ENCODE peak calls at places on chromosomes 16 and 17, in eight cellular contexts. R, O, U, W, G, H, N and D are unnamed samples.

GRCh38 chr17:6019959-6020358 is 50.2 kb upstream of the WSCD1 start:
- DNase-seq in R (no peak), O (no peak), U (no peak), W (no peak), G (no peak), H (no peak), N (no peak), D (no peak)

GRCh38 chr16:12017583-12017982 is 41.0 kb downstream of the SNX29 start:
- DNase-seq in R (no peak), O (no peak), U (no peak), W (no peak), G (no peak), H (no peak), N (no peak), D (no peak)

GRCh38 chr17:7019839-7020519 is 2.9 kb upstream of the BCL6B start:
- DNase-seq in R (peak; percentile 51), O (no peak), U (no peak), W (peak; percentile 33), G (no peak), H (peak; percentile 65), N (peak; percentile 60), D (no peak)

GRCh38 chr17:45411348-45412105 is 21.1 kb downstream of the ARHGAP27 start:
- DNase-seq in R (no peak), O (no peak), U (no peak), W (no peak), G (no peak), H (no peak), N (no peak), D (no peak)

GRCh38 chr17:67779098-67779672 is 46.1 kb upstream of the BPTF start:
- DNase-seq in R (peak; percentile 37), O (peak; percentile 39), U (peak; percentile 11), W (no peak), G (no peak), H (peak; percentile 24), N (peak; percentile 33), D (peak; percentile 3)

GRCh38 chr17:7841622-7842379 is 7.8 kb downstream of the KDM6B start:
- DNase-seq in R (peak; percentile 92), O (peak; percentile 92), U (peak; percentile 91), W (peak; percentile 92), G (peak; percentile 88), H (peak; percentile 87), N (peak; percentile 92), D (peak; percentile 93)

GRCh38 chr16:28100810-28101532 is 37.5 kb upstream of the GSG1L start:
- DNase-seq in R (no peak), O (no peak), U (no peak), W (no peak), G (no peak), H (no peak), N (no peak), D (no peak)

GRCh38 chr17:44121206-44121605 is 2.2 kb downstream of the HDAC5 start:
- DNase-seq in R (no peak), O (no peak), U (no peak), W (no peak), G (no peak), H (no peak), N (no peak), D (no peak)

GRCh38 chr16:54118846-54119245 is 167.7 kb downstream of the IRX3 start:
- DNase-seq in R (no peak), O (no peak), U (no peak), W (no peak), G (no peak), H (no peak), N (no peak), D (no peak)

GRCh38 chr17:1217030-1217429 is 37.2 kb upstream of the ABR start:
- DNase-seq in R (no peak), O (no peak), U (no peak), W (no peak), G (no peak), H (no peak), N (no peak), D (no peak)

GRCh38 chr17:82495844-82496528 is 23.5 kb upstream of the FOXK2 start:
- DNase-seq in R (no peak), O (no peak), U (no peak), W (no peak), G (no peak), H (no peak), N (no peak), D (no peak)

GRCh38 chr17:44451016-44451415 is 52.2 kb downstream of the GPATCH8 start:
- DNase-seq in R (no peak), O (no peak), U (no peak), W (no peak), G (no peak), H (no peak), N (no peak), D (no peak)

GRCh38 chr16:50313596-50314483 is 47.5 kb downstream of the ADCY7 start:
- DNase-seq in R (peak; percentile 70), O (peak; percentile 89), U (no peak), W (no peak), G (peak; percentile 52), H (peak; percentile 30), N (peak; percentile 51), D (no peak)

GRCh38 chr16:28264656-28265055 is 27.7 kb upstream of the SBK1 start:
- DNase-seq in R (no peak), O (no peak), U (no peak), W (no peak), G (peak; percentile 84), H (peak; percentile 28), N (no peak), D (no peak)

GRCh38 chr17:65070620-65071019 is 14.1 kb upstream of the GNA13 start:
- DNase-seq in R (no peak), O (no peak), U (no peak), W (no peak), G (no peak), H (no peak), N (no peak), D (no peak)

GRCh38 chr17:62165378-62165722 is 100.3 kb upstream of the MED13 start:
- DNase-seq in R (no peak), O (no peak), U (no peak), W (no peak), G (no peak), H (no peak), N (no peak), D (no peak)

GRCh38 chr17:38702900-38703741 is 2.0 kb upstream of the MLLT6 start:
- DNase-seq in R (no peak), O (no peak), U (no peak), W (no peak), G (no peak), H (no peak), N (no peak), D (no peak)

GRCh38 chr17:20266806-20267458 is 200.4 kb downstream of the LGALS9B start:
- DNase-seq in R (no peak), O (no peak), U (no peak), W (no peak), G (no peak), H (no peak), N (no peak), D (no peak)

GRCh38 chr17:59427996-59428395 is 96.5 kb downstream of the YPEL2 start:
- DNase-seq in R (no peak), O (no peak), U (no peak), W (no peak), G (no peak), H (no peak), N (peak; percentile 76), D (no peak)

GRCh38 chr17:55037828-55038227 is 69.3 kb downstream of the STXBP4 start:
- DNase-seq in R (no peak), O (no peak), U (no peak), W (no peak), G (no peak), H (no peak), N (no peak), D (no peak)

GRCh38 chr16:54446639-54447038 is 160.1 kb upstream of the IRX3 start:
- DNase-seq in R (peak; percentile 56), O (peak; percentile 92), U (no peak), W (no peak), G (peak; percentile 79), H (peak; percentile 71), N (no peak), D (no peak)

GRCh38 chr16:7239547-7239946 is 93.1 kb upstream of the RBFOX1 start:
- DNase-seq in R (no peak), O (no peak), U (no peak), W (no peak), G (no peak), H (no peak), N (no peak), D (no peak)

GRCh38 chr17:17179371-17179827 is 26.7 kb downstream of the PLD6 start:
- DNase-seq in R (no peak), O (no peak), U (no peak), W (no peak), G (no peak), H (no peak), N (no peak), D (peak; percentile 17)
- H3K27ac ChIP-seq in R (peak overlapping the region; percentile 46), O (peak overlapping the region; percentile 61), U (peak overlapping the region; percentile 78), W (no peak overlapping the region), G (peak overlapping the region; percentile 69), H (peak overlapping the region; percentile 74), N (no peak overlapping the region), D (peak overlapping the region; percentile 45)

GRCh38 chr16:79810449-79811189 is 210.1 kb upstream of the MAF start:
- DNase-seq in R (no peak), O (no peak), U (no peak), W (no peak), G (no peak), H (no peak), N (no peak), D (no peak)
- H3K27ac ChIP-seq in R (no peak overlapping the region), O (no peak overlapping the region), U (no peak overlapping the region), W (no peak overlapping the region), G (no peak overlapping the region), H (no peak overlapping the region), N (no peak overlapping the region), D (no peak overlapping the region)

DNA sequence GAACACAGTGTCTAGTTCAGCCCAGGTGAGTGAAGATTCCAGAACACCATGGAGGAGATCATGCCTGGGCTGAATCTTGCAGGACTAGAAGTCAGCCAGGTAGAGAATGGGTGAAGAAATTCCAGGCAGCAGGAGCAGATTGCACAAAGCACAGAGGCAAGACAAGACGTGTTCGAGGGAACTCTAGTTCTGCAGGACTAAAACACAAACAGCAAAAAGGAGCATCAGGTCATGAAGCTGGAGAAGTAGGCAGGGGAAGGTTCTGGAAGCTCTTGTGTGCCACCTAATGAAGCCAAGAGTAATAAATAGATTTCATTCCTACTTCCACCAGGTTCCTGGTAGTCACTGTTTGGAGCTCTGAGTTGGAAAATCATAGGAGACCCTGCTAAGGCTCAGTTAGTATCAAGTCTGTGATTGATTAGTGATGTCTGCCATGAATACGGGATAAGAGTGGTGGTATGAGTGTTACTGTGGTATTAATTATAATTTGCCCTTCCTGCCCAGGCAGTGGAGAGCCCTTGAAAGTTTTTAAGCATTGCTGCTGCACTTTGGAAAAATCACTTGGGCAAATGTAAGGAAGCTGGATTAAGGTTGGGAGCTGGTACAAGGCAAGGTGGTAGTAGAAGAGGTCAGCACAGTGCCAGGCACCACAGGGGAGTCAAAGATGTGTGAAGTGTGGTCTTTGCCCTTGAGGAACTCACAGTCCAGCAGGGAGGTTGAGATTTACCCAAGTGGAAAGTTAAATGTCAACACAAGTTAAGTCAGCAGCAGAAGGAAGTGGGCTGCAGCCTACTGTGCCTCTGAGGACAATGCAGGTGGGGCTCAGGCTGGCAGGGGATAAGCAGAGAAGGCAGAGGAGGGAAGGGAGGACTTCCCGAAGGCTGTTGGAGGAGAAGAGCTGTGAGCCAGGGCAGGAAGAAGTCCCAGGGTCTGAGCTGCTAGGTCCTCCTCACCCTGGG is 13.5 kb upstream of the FOXN1 start:
- DNase-seq in R (no peak), O (no peak), U (no peak), W (no peak), G (no peak), H (peak; percentile 28), N (no peak), D (no peak)
- H3K27ac ChIP-seq in R (no peak overlapping the region), O (no peak overlapping the region), U (no peak overlapping the region), W (no peak overlapping the region), G (no peak overlapping the region), H (no peak overlapping the region), N (no peak overlapping the region), D (no peak overlapping the region)

GRCh38 chr17:40067710-40068109 is 4.9 kb downstream of the THRA start:
- DNase-seq in R (no peak), O (no peak), U (no peak), W (no peak), G (no peak), H (no peak), N (no peak), D (no peak)
- H3K27ac ChIP-seq in R (peak overlapping the region; percentile 91), O (peak overlapping the region; percentile 93), U (peak overlapping the region; percentile 37), W (peak overlapping the region; percentile 100), G (peak overlapping the region; percentile 100), H (peak overlapping the region; percentile 96), N (no peak overlapping the region), D (peak overlapping the region; percentile 58)